ENCODE peak calls at places on chromosomes 12 and 14, in ten cellular contexts. Z is MM.1S, X is upper lobe of right lung, J is uterus, W is heart left ventricle, Y is psoas muscle, R is left ventricle myocardium inferior, I is ascending aorta, P is tibial artery, U is astrocyte. B is an unnamed sample.

GRCh38 chr12:43812926-43813325 is 6.8 kb upstream of the TWF1 start:
- DNase-seq in Z (no peak), X (no peak), J (no peak), W (no peak), Y (no peak), R (no peak), I (no peak), P (no peak), U (no peak), B (no peak)

GRCh38 chr14:64947710-64948611 is 5.4 kb upstream of the GPX2 start:
- DNase-seq in Z (no peak), X (no peak), J (no peak), W (peak; percentile 84), Y (peak; percentile 70), R (peak; percentile 51), I (peak; percentile 59), P (no peak), U (no peak), B (no peak)

GRCh38 chr12:88698471-88698870 is 118.2 kb upstream of the KITLG start:
- DNase-seq in Z (no peak), X (no peak), J (no peak), W (no peak), Y (no peak), R (no peak), I (no peak), P (no peak), U (no peak), B (no peak)

GRCh38 chr12:46825526-46826414 is at the start of gene SLC38A4:
- DNase-seq in Z (no peak), X (no peak), J (peak; percentile 26), W (peak; percentile 56), Y (peak; percentile 76), R (peak; percentile 35), I (no peak), P (peak; percentile 65), U (peak; percentile 29), B (no peak)

GRCh38 chr12:124002021-124002640 is 29.1 kb downstream of the ZNF664 start:
- DNase-seq in Z (no peak), X (no peak), J (no peak), W (no peak), Y (no peak), R (no peak), I (no peak), P (no peak), U (peak; percentile 54), B (no peak)

GRCh38 chr14:105118646-105119409 is 49.7 kb downstream of the JAG2 start:
- DNase-seq in Z (no peak), X (no peak), J (no peak), W (no peak), Y (no peak), R (no peak), I (peak; percentile 30), P (no peak), U (no peak), B (no peak)

GRCh38 chr12:6945613-6946012 is 1.8 kb downstream of the C12orf57 start:
- DNase-seq in Z (peak; percentile 57), X (no peak), J (no peak), W (no peak), Y (no peak), R (no peak), I (no peak), P (no peak), U (no peak), B (no peak)

GRCh38 chr14:99425272-99425681 is 55.4 kb downstream of the SETD3 start:
- DNase-seq in Z (no peak), X (peak; percentile 92), J (no peak), W (no peak), Y (peak; percentile 65), R (no peak), I (no peak), P (no peak), U (no peak), B (no peak)

GRCh38 chr14:72448212-72448611 is 445.7 kb downstream of the DPF3 start:
- DNase-seq in Z (no peak), X (no peak), J (no peak), W (no peak), Y (no peak), R (no peak), I (no peak), P (no peak), U (no peak), B (no peak)

GRCh38 chr12:65511134-65511912 is 232.8 kb downstream of the MSRB3 start:
- DNase-seq in Z (no peak), X (no peak), J (peak; percentile 36), W (peak; percentile 71), Y (no peak), R (peak; percentile 53), I (no peak), P (peak; percentile 67), U (no peak), B (no peak)

GRCh38 chr14:32481707-32482106 is 152.6 kb downstream of the AKAP6 start:
- DNase-seq in Z (no peak), X (no peak), J (no peak), W (no peak), Y (no peak), R (no peak), I (no peak), P (no peak), U (no peak), B (no peak)

GRCh38 chr12:89828575-89828974 is 119.9 kb upstream of the ATP2B1 start:
- DNase-seq in Z (no peak), X (no peak), J (no peak), W (no peak), Y (no peak), R (no peak), I (no peak), P (no peak), U (no peak), B (no peak)

GRCh38 chr14:74554742-74555362 is 57.2 kb downstream of the LTBP2 start:
- DNase-seq in Z (no peak), X (no peak), J (no peak), W (peak; percentile 7), Y (peak; percentile 7), R (no peak), I (no peak), P (no peak), U (no peak), B (no peak)

GRCh38 chr14:73760598-73761586 is 46.7 kb upstream of the PNMA1 start:
- DNase-seq in Z (peak; percentile 49), X (no peak), J (peak; percentile 31), W (no peak), Y (no peak), R (no peak), I (no peak), P (no peak), U (no peak), B (no peak)

GRCh38 chr12:85626031-85626781 is 210.0 kb downstream of the RASSF9 start:
- DNase-seq in Z (no peak), X (no peak), J (no peak), W (no peak), Y (no peak), R (no peak), I (no peak), P (no peak), U (peak; percentile 88), B (no peak)

GRCh38 chr12:27336254-27336653 is 3.6 kb downstream of the BMAL2 start:
- DNase-seq in Z (no peak), X (no peak), J (no peak), W (no peak), Y (no peak), R (no peak), I (no peak), P (no peak), U (no peak), B (no peak)

DNA sequence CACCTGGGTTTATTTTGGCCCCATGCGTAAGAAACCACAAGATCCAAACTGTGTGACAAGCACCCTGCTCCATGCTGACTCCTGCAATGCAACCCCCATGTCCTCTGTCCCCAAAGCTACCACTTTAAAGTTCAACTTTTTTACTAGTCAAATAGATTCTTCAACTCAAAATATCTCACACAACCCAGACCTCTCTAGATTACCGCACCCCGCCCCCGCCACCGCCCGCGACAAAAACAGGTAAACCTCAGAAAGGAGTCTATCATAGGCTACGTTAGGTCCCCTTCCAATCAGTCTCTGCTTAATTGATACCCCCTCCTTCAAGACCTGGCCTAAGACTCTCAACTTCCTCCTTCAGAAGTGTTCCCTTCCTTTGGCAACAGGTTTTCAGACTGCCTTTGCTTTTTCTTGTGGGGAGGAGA is 2.2 kb downstream of the ZFP36L1 start:
- DNase-seq in Z (no peak), X (no peak), J (no peak), W (peak; percentile 13), Y (no peak), R (no peak), I (no peak), P (peak; percentile 64), U (no peak), B (no peak)
- H3K4me1 ChIP-seq in Z (no peaks in the 10 kb centered on the region), X (peaks cover 28% of the 10 kb centered on the region), J (no peaks in the 10 kb centered on the region), W (peaks cover 16% of the 10 kb centered on the region), Y (peaks cover 9% of the 10 kb centered on the region), R (peaks cover 81% of the 10 kb centered on the region), I (no peaks in the 10 kb centered on the region), P (peaks cover 39% of the 10 kb centered on the region), U (peaks cover 48% of the 10 kb centered on the region), B (peaks cover 52% of the 10 kb centered on the region)

GRCh38 chr14:20866963-20867362 is 24.2 kb upstream of the RNASE3 start:
- DNase-seq in Z (no peak), X (no peak), J (no peak), W (no peak), Y (no peak), R (no peak), I (no peak), P (no peak), U (no peak), B (no peak)
- TF ChIP-seq CTCF in Z (peak; percentile 43), X (peak; percentile 44), J (no peak), W (peak; percentile 27), Y (no peak), R (peak; percentile 49), I (peak; percentile 35), P (no peak), U (peak; percentile 9), B (no peak)

GRCh38 chr14:23512156-23512555 is 39.4 kb downstream of the ZFHX2 start:
- DNase-seq in Z (no peak), X (no peak), J (no peak), W (no peak), Y (no peak), R (no peak), I (no peak), P (no peak), U (peak; percentile 1), B (no peak)
- H3K4me3 ChIP-seq in Z (no peak overlapping the region), X (no peak overlapping the region), J (no peak overlapping the region), W (no peak overlapping the region), Y (no peak overlapping the region), R (no peak overlapping the region), I (no peak overlapping the region), P (no peak overlapping the region), U (no peak overlapping the region), B (no peak overlapping the region)

DNA sequence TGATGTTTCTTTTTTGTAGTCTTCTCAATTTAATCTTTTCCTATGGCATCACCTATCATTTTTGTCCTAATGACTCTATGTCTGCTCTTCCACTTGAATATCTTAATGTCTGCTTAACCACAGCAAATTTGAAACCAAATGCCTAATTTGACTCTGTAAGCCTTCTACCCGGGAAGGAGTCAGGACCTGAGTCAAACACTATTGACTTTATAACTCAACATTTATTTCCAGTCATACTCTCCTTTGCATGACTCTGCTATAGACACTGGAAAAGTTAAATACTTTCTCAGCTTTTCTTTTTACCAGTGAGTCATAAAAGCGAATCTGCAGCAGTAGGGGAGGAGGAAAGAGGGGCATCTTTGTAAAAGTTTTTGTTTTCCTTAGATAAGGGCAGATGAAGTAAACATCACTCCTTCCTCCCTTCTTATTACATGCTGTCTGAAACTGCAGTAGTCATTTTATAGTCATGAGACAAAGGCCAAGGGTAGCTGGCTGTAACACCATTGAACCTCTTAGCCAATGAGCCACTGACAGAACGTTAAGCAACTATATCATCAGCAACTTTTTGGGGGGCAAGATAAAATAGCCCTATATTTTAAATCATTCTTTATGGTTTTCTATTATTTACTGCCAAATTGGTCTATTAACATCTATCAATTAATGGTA is 179.3 kb downstream of the MIPOL1 start:
- DNase-seq in Z (no peak), X (no peak), J (no peak), W (no peak), Y (no peak), R (no peak), I (no peak), P (no peak), U (no peak), B (no peak)
- H3K4me1 ChIP-seq in Z (no peaks in the 10 kb centered on the region), X (no peaks in the 10 kb centered on the region), J (no peaks in the 10 kb centered on the region), W (no peaks in the 10 kb centered on the region), Y (no peaks in the 10 kb centered on the region), R (no peaks in the 10 kb centered on the region), I (no peaks in the 10 kb centered on the region), P (no peaks in the 10 kb centered on the region), U (no peaks in the 10 kb centered on the region), B (no peaks in the 10 kb centered on the region)

B was measured in esophagus squamous epithelium.